ENCODE peak calls at places on chromosomes 16 and 17, in five cellular contexts. D, W, U, L and O are unnamed samples.

GRCh38 chr16:15856901-15857778 is at the start of gene MYH11:
- DNase-seq in D (no peak), W (peak), U (no peak), L (peak), O (no peak)

GRCh38 chr17:37488607-37489196 is 989 bp upstream of the DUSP14 start:
- DNase-seq in D (peak), W (peak), U (peak), L (peak), O (peak)

GRCh38 chr17:68533887-68534700 is 21.9 kb downstream of the PRKAR1A start:
- DNase-seq in D (no peak), W (no peak), U (no peak), L (no peak), O (no peak)

GRCh38 chr17:21689604-21690003 is 2.7 kb upstream of the KCNJ18 start:
- DNase-seq in D (peak), W (no peak), U (no peak), L (no peak), O (peak)

GRCh38 chr17:17935321-17936271 is 36.6 kb downstream of the TOM1L2 start:
- DNase-seq in D (peak), W (no peak), U (no peak), L (no peak), O (peak)

GRCh38 chr16:57938936-57939871 is 31.7 kb downstream of the CNGB1 start:
- DNase-seq in D (peak), W (peak), U (peak), L (peak), O (peak)

GRCh38 chr16:28829747-28830146 is 6.9 kb downstream of the ATXN2L start:
- DNase-seq in D (no peak), W (no peak), U (no peak), L (no peak), O (no peak)

GRCh38 chr16:6066601-6067000 is 969.0 kb upstream of the EEF2KMT start:
- DNase-seq in D (no peak), W (no peak), U (no peak), L (no peak), O (no peak)

GRCh38 chr16:57533618-57534336 is 2.6 kb downstream of the CCDC102A start:
- DNase-seq in D (no peak), W (peak), U (no peak), L (peak), O (no peak)

GRCh38 chr16:84330685-84331050 is 36.0 kb downstream of the WFDC1 start:
- DNase-seq in D (no peak), W (no peak), U (no peak), L (no peak), O (no peak)

GRCh38 chr16:84331998-84332780 is 36.1 kb upstream of the ATP2C2 start:
- DNase-seq in D (no peak), W (no peak), U (no peak), L (no peak), O (no peak)

GRCh38 chr16:84334058-84334457 is 34.3 kb upstream of the ATP2C2 start:
- DNase-seq in D (no peak), W (no peak), U (no peak), L (no peak), O (no peak)

GRCh38 chr16:84334482-84334881 is 33.9 kb upstream of the ATP2C2 start:
- DNase-seq in D (no peak), W (no peak), U (no peak), L (no peak), O (no peak)

DNA sequence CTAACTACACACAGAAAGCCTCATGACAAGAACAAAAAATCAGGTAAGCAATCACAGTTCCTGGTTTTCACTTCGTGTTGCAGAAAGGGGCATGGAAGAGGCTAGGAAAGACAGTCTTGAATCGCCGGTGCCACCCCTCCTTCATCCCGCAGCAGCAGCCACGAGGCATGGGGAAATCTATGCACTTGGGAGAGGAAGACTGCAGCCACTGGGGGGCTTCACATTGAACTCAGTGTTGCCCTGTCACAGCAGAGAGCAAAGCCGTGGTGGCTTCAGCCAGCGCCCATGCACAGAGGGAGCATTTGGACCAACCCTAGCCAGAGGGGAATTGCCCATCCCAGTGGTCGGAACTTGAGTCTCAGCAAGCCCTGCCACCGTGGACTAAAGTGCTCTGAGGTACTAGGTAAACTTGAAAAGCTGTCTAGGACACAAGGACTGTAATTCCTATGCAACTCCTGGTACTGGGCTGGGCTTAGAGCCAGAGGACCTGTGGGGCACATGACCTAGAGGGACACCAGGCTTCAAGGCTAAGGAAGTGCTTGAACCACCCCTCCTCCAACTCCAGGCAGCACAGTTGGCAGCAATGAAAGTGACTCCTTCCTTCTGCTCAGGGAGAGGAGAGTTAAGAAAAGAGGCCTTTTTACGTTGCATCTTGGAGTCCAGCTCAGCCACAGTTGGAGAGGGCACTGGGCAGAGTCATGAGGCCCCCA is 35.2 kb upstream of the ATP2C2 start:
- DNase-seq in D (no peak), W (no peak), U (no peak), L (no peak), O (no peak)
- H3K27ac ChIP-seq in D (no peak), W (no peak), U (no peak), L (no peak), O (no peak)

DNA sequence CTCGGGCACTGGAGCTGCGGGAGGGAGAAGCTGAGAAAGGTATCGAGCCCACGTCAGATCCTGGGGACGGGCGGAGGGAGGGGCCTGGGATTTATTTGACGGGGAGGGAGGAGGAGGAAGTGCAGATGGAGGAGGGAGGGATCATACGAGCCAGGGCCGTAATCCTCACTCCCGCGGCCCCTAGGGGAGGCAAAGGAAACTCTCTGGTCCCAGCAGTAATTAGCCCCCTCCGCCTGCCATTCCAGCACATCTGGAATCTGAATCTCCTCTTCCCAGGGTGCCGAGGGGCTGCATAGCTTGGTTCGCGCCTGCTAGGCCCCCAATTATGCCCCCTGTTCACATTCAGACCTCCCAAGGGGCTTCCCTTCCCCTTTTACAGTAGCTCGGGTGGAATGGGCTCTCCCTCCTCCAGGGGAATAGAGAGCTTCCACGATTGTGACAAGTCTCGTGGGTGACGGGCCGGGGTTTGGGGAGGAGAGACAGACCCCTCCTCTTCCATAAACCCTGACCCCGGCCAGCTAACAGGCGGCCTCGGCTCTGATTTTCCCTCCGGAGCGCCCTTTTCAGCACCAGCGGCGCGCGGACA is at the start of gene SEZ6L2:
- DNase-seq in D (peak), W (peak), U (peak), L (peak), O (peak)
- TF ChIP-seq CTCF in D (peak), W (no peak), U (no peak), L (no peak), O (no peak)

DNA sequence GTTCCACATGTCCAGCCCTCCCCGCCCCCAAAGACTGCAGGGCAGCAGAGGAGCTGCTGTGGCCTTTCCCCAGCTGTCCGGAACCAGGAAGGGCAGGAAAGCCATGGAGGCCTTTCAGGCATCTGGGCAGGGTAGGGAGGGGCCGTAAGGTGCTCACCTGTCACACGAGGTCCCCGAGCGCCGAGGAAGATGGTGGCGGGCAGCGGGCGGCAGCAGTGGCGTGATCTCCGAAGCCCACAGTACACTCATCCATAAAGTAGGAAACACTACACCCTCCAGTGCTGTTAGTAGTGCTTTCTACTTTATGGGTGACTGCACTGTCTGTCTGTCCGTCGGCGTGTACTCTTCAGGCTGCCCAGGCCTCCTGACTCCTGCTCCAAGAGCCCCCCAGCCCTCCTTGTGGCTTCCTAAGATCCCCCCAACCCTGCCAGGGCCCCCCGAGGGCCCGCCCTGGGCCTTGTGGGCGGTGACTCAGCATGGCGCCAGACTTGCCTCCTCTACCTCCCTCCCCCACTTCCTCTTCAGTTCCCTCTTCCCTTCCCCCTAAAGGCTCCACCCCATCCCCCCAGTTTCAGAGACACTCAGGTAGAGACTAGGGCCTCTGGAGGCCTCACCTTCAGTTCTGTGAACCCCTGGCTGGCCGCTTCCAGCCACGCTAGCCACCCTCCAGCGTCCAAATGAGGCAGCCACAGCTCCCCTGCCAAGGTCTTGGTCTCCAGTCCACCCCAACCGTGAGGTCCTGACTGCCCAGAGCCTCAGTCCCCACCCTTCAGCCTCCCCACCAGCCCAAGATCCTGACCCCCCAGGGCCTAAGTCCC is 2.6 kb upstream of the TSPOAP1 start:
- DNase-seq in D (no peak), W (no peak), U (peak), L (no peak), O (no peak)
- H3K4me3 ChIP-seq in D (no peak), W (no peak), U (peak), L (peak), O (peak)

GRCh38 chr16:67936124-67936875 is at the start of gene PSMB10:
- DNase-seq in D (peak), W (peak), U (peak), L (no peak), O (no peak)
- H3K27ac ChIP-seq in D (peak), W (peak), U (peak), L (peak), O (peak)